ENCODE peak calls at places on chromosomes 3 and 15, in six cellular contexts. P is mucosa of gallbladder, T is GM19239, U is progenitor cell of endocrine pancreas, L is left lung, B is endothelial cell. A is an unnamed sample.

GRCh38 chr15:39406485-39406884 is 174.4 kb upstream of the THBS1 start:
- DNase-seq in P (no peak), T (no peak), U (no peak), L (no peak), B (no peak), A (peak; percentile 29)

GRCh38 chr3:24359102-24359501 is 135.5 kb downstream of the THRB start:
- DNase-seq in P (no peak), T (no peak), U (no peak), L (no peak), B (no peak), A (no peak)

GRCh38 chr15:86849563-86849962 is 769.9 kb downstream of the AGBL1 start:
- DNase-seq in P (no peak), T (no peak), U (no peak), L (no peak), B (no peak), A (no peak)

GRCh38 chr3:9552252-9552999 is 1.2 kb downstream of the LHFPL4 start:
- DNase-seq in P (peak; percentile 46), T (no peak), U (peak; percentile 81), L (peak; percentile 51), B (peak; percentile 77), A (no peak)

GRCh38 chr3:156395961-156396700 is 158.8 kb downstream of the SSR3 start:
- DNase-seq in P (no peak), T (no peak), U (no peak), L (no peak), B (no peak), A (no peak)

GRCh38 chr3:56764184-56764583 is 37.6 kb downstream of the ARHGEF3 start:
- DNase-seq in P (no peak), T (no peak), U (no peak), L (no peak), B (no peak), A (no peak)

GRCh38 chr3:98730338-98730737 is 32.8 kb upstream of the ST3GAL6 start:
- DNase-seq in P (no peak), T (no peak), U (no peak), L (peak; percentile 39), B (no peak), A (no peak)

GRCh38 chr3:31219131-31219843 is 313.4 kb upstream of the STT3B start:
- DNase-seq in P (no peak), T (no peak), U (no peak), L (no peak), B (no peak), A (no peak)

GRCh38 chr3:132187746-132188145 is 129.5 kb upstream of the ACP3 start:
- DNase-seq in P (no peak), T (no peak), U (no peak), L (no peak), B (no peak), A (no peak)

GRCh38 chr15:70750203-70750869 is 13.0 kb downstream of the UACA start:
- DNase-seq in P (no peak), T (no peak), U (no peak), L (no peak), B (no peak), A (no peak)

GRCh38 chr3:142866841-142867631 is 21.8 kb downstream of the PCOLCE2 start:
- DNase-seq in P (peak; percentile 66), T (no peak), U (peak; percentile 32), L (no peak), B (peak; percentile 30), A (peak; percentile 62)

GRCh38 chr3:146750196-146750595 is 145.1 kb upstream of the PLSCR5 start:
- DNase-seq in P (no peak), T (no peak), U (no peak), L (no peak), B (no peak), A (no peak)

A was measured in Karpas-422.